ENCODE peak calls at places on chromosomes 13 and 19, in nine cellular contexts. V, K, I, E, T, C, H, W and Z are unnamed samples.

GRCh38 chr19:13639342-13639929 is 124.9 kb upstream of the MRI1 start:
- DNase-seq in V (no peak), K (no peak), I (no peak), E (no peak), T (no peak), C (no peak), H (no peak), W (no peak), Z (no peak)

GRCh38 chr13:19810996-19811881 is 28.5 kb upstream of the PSPC1 start:
- DNase-seq in V (no peak), K (no peak), I (no peak), E (no peak), T (no peak), C (peak), H (no peak), W (no peak), Z (no peak)

GRCh38 chr19:20513179-20513934 is 52.2 kb downstream of the ZNF737 start:
- DNase-seq in V (no peak), K (no peak), I (no peak), E (no peak), T (no peak), C (no peak), H (no peak), W (no peak), Z (no peak)

GRCh38 chr13:23069571-23069970 is 111.2 kb upstream of the SGCG start:
- DNase-seq in V (peak), K (no peak), I (no peak), E (no peak), T (no peak), C (peak), H (no peak), W (no peak), Z (no peak)

GRCh38 chr13:27952931-27953670 is 16.0 kb downstream of the CDX2 start:
- DNase-seq in V (no peak), K (peak), I (peak), E (no peak), T (no peak), C (no peak), H (no peak), W (no peak), Z (no peak)

GRCh38 chr19:33690461-33691427 is 69.0 kb downstream of the CHST8 start:
- DNase-seq in V (no peak), K (no peak), I (no peak), E (no peak), T (no peak), C (no peak), H (no peak), W (peak), Z (no peak)

GRCh38 chr19:53432088-53432661 is 391 bp downstream of the ZNF761 start:
- DNase-seq in V (peak), K (no peak), I (peak), E (no peak), T (no peak), C (peak), H (peak), W (peak), Z (peak)

GRCh38 chr13:68304287-68304893 is 1074.3 kb upstream of the PCDH9 start:
- DNase-seq in V (no peak), K (no peak), I (peak), E (no peak), T (peak), C (peak), H (no peak), W (no peak), Z (no peak)

GRCh38 chr19:18418034-18418724 is 1.0 kb upstream of the SSBP4 start:
- DNase-seq in V (peak), K (no peak), I (no peak), E (no peak), T (no peak), C (no peak), H (no peak), W (no peak), Z (no peak)

GRCh38 chr13:30862707-30863106 is 43.4 kb upstream of the MEDAG start:
- DNase-seq in V (no peak), K (no peak), I (peak), E (no peak), T (peak), C (no peak), H (no peak), W (no peak), Z (no peak)

GRCh38 chr13:47656651-47657050 is 344.4 kb downstream of the SUCLA2 start:
- DNase-seq in V (no peak), K (no peak), I (no peak), E (no peak), T (no peak), C (peak), H (no peak), W (no peak), Z (no peak)

GRCh38 chr13:30037306-30037705 is 186.9 kb upstream of the UBL3 start:
- DNase-seq in V (no peak), K (no peak), I (peak), E (no peak), T (peak), C (no peak), H (no peak), W (no peak), Z (peak)

DNA sequence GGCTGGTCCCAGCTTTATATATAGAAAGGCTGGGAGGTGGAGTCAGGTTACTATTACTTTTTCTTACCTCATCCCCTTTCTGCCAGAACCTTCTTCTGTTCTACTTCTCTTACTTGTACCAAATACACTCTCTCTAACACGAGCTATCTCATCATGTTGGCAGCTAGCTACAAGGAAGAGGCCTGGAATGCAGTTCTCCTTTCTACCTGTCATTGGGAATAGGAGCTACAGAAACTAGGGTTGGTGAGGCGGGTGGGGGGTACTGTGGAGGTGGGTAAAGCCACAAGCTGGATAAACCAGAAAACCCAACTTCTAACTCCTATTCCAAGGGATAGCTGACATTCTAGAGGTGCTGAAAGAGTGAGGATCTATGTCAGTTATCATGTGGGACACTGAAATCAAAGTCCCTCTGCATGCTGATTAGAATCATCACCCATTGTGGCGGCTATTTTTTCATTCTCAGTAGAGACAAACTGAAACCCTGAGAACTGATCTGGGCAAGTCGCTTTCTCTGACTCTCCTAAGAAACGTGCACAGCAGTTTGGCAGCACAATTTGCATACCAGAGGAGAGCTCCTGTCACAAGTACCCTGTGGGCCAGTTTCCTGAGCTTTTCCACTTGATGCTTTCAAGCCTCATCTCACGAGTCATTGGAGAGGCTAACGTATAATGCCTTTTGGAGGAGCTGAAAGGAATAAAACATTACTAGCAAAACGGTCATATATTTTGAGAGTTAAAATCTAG is 358.1 kb downstream of the ENOX1 start:
- DNase-seq in V (no peak), K (no peak), I (peak), E (no peak), T (no peak), C (no peak), H (no peak), W (no peak), Z (no peak)
- TF ChIP-seq CTCF in V (no peak), K (no peak), I (no peak), E (no peak), T (no peak), C (no peak), H (no peak), W (no peak), Z (no peak)

DNA sequence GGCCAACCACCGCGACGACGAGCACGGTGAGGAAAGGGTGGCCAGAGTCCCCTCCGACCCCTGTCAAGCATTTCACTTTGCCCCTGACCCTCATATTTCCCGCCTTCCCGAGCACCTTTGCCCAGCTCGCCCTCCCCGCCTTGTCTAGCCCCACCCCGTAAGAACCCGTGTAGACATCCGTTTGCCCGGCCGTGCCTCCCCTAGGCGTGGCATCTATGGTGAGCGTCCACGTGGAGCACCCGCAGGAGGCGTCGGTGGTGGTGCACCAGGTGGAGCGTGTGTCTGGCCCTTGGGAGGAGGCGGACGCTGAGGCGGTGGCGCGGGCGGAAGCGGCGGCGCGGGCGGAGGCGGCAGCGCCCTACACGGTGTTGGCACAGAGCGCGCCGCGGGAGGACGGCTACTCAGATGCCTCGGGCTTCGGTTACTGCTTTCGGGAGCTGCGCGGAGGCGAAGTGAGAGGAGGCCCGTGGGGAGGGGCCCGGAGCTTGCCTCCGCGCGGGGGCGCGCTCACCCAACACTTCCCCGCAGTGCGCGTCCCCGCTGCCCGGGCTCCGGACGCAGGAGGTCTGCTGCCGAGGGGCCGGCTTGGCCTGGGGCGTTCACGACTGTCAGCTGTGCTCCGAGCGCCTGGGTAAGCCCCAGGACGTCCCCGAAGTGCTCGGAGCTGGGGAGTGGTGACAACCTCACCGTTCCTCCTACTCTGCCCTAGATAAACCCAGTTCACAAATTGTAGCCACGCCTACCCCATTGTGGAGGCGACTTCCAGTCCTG is 4.2 kb downstream of the LTBP4 start:
- DNase-seq in V (peak), K (peak), I (peak), E (peak), T (peak), C (peak), H (no peak), W (peak), Z (peak)
- TF ChIP-seq CTCF in V (no peak), K (no peak), I (peak), E (peak), T (peak), C (no peak), H (peak), W (peak), Z (peak)

GRCh38 chr13:97341135-97341534 is 92.8 kb upstream of the RAP2A start:
- DNase-seq in V (no peak), K (no peak), I (no peak), E (no peak), T (no peak), C (no peak), H (no peak), W (no peak), Z (no peak)
- TF ChIP-seq CTCF in V (no peak), K (no peak), I (no peak), E (no peak), T (no peak), C (no peak), H (no peak), W (no peak), Z (no peak)

GRCh38 chr19:5655412-5655811 is 24.9 kb downstream of the MICOS13 start:
- DNase-seq in V (no peak), K (no peak), I (no peak), E (no peak), T (no peak), C (no peak), H (no peak), W (no peak), Z (no peak)

GRCh38 chr19:5652261-5652660 is 28.1 kb downstream of the MICOS13 start:
- DNase-seq in V (no peak), K (no peak), I (no peak), E (no peak), T (no peak), C (no peak), H (no peak), W (no peak), Z (peak)

GRCh38 chr19:5654931-5655330 is 25.4 kb downstream of the MICOS13 start:
- DNase-seq in V (no peak), K (no peak), I (no peak), E (no peak), T (no peak), C (no peak), H (no peak), W (no peak), Z (no peak)

GRCh38 chr19:5648464-5648863 is 25.6 kb downstream of the SAFB start:
- DNase-seq in V (no peak), K (no peak), I (no peak), E (no peak), T (no peak), C (no peak), H (no peak), W (no peak), Z (no peak)

DNA sequence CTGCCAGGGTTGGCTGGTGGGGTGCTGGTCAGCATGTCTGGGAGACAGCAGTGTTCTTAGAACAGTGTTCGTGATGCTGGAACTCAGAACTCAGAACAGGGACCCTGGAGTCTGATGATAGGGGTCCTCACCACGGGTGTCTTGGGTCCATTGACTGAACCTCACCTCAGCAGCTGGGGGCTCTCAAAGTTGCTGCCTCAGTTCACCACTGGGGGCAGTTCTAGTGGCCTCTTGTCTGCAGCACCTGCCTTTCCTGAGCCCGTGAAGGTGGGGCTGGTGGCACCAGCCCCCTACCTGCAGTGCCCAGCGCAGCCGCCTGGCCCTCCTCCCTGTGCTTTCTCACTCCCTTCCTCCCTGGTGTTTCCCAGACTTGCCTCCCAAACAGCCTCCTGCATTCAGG is 28.5 kb downstream of the SAFB start:
- DNase-seq in V (no peak), K (no peak), I (no peak), E (no peak), T (no peak), C (no peak), H (no peak), W (no peak), Z (no peak)
- TF ChIP-seq CTCF in V (no peak), K (no peak), I (no peak), E (no peak), T (no peak), C (no peak), H (no peak), W (no peak), Z (no peak)

GRCh38 chr13:105817011-105817410 is 718.5 kb downstream of the EFNB2 start:
- DNase-seq in V (no peak), K (no peak), I (peak), E (no peak), T (no peak), C (no peak), H (no peak), W (no peak), Z (no peak)
- TF ChIP-seq CTCF in V (no peak), K (no peak), I (no peak), E (no peak), T (no peak), C (no peak), H (no peak), W (no peak), Z (no peak)

DNA sequence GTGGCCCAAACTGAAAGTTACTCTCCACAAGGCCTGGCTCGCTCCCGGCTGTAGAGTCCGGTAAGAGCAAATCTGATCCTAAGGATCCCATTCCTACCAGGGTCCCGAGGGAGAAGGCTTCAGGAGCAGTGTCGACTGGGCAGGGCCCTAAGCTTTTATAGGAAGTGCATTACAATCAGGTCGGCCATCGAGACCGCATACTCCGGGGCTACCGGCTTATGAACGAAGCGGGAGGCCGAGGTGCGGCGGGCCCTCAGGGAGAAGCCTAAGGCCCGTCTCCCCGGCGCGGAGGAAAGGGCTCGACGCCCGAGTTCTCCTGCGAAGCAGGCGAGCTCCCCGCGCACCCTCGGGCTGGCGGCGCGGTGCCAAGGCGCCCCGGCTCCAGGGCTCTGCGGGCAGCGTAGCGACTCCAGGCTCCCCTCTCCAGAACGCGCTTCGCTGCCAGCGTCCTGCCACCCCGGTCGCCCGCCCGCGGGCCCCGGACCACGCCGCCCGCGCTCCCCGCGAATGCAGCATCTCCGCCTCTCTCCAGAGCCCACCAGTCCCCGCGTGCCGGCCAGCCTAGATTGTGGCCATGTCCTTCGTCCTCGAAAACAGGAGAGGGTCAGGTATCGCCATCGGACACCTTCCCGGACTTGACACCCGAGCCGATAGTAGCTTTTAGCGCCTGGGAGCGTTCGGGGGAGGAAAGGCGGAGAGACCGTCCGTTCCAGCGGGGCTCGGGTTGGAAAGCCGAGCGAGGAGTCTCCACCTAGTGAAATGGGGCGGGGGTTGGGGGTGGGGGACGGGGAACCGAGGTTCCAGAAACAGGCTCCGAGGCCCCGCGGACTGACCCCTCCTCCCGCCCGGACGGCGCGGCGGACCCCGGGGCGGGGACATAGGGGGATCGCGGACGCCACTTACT is 1.3 kb downstream of the EFNB2 start:
- DNase-seq in V (peak), K (peak), I (peak), E (peak), T (peak), C (peak), H (no peak), W (peak), Z (peak)
- TF ChIP-seq CTCF in V (peak), K (no peak), I (no peak), E (no peak), T (peak), C (no peak), H (no peak), W (no peak), Z (no peak)

GRCh38 chr13:51933466-51934058 is 71.8 kb downstream of the CCDC70 start:
- DNase-seq in V (no peak), K (no peak), I (no peak), E (no peak), T (no peak), C (no peak), H (no peak), W (no peak), Z (no peak)
- TF ChIP-seq CTCF in V (no peak), K (no peak), I (no peak), E (no peak), T (no peak), C (no peak), H (no peak), W (no peak), Z (no peak)

GRCh38 chr13:32254416-32254815 is 60.7 kb downstream of the ZAR1L start:
- DNase-seq in V (peak), K (no peak), I (no peak), E (no peak), T (no peak), C (no peak), H (no peak), W (no peak), Z (no peak)

GRCh38 chr13:32254916-32255743 is 60.0 kb downstream of the ZAR1L start:
- DNase-seq in V (no peak), K (no peak), I (no peak), E (no peak), T (no peak), C (no peak), H (no peak), W (no peak), Z (no peak)

GRCh38 chr13:32255744-32256120 is 59.4 kb downstream of the ZAR1L start:
- DNase-seq in V (no peak), K (no peak), I (no peak), E (no peak), T (no peak), C (no peak), H (no peak), W (no peak), Z (no peak)

GRCh38 chr13:32253911-32254399 is 61.2 kb downstream of the ZAR1L start:
- DNase-seq in V (peak), K (peak), I (no peak), E (no peak), T (no peak), C (no peak), H (no peak), W (no peak), Z (no peak)

DNA sequence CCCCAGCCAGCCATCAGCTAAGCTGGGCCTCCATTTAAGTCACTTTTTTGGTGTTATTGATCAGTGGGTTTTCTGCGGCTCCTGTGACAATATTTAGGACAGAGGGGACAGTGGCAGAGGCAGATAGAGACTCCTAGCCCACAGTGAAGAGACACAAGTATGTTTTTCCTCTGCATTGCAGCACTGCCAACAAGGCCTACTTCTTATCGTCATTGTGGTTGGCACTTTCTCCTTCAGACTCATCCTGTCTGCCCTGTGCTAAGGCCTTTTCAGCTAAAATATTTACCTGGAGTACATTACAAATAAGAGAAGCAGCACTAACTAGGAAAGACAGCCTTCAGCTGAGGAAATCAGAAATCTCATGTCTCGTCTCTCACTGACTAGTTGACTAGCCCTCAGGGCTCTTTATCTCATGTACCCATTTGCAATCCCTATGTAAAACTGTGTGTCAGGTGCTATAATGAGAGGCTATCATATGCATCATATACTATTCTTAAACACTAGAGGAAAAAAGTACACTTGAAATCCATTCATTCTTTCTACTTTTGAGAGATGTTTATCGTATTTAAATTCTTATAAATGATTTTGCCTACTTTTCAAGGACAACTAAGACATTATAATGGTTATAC is 62.2 kb downstream of the ZAR1L start:
- DNase-seq in V (no peak), K (no peak), I (no peak), E (no peak), T (no peak), C (no peak), H (no peak), W (no peak), Z (no peak)
- TF ChIP-seq CTCF in V (no peak), K (no peak), I (no peak), E (no peak), T (no peak), C (no peak), H (no peak), W (no peak), Z (no peak)